ENCODE peak calls at places on chromosomes 13 and 19, in seven cellular contexts. One of them, this sample, is unnamed.
A peak's percentile ranks its signal among the peaks of the same experiment; 100 is the strongest.

GRCh38 chr13:44557986-44558385 is 18.1 kb downstream of the TSC22D1 start:
- DNase-seq in substantia nigra: no peak
- DNase-seq in mammary epithelial cell: no peak
- DNase-seq in endodermal cell: no peak
- DNase-seq in thoracic aorta: no peak
- DNase-seq in fibroblast of lung: no peak
- DNase-seq in dorsolateral prefrontal cortex: no peak
- DNase-seq in this sample: peak; percentile 17

GRCh38 chr19:17311455-17312248 is 2.3 kb downstream of the DDA1 start:
- DNase-seq in fibroblast of lung: no peak
- DNase-seq in mammary epithelial cell: peak; percentile 77
- DNase-seq in thoracic aorta: no peak
- DNase-seq in endodermal cell: peak; percentile 68
- DNase-seq in substantia nigra: no peak
- DNase-seq in dorsolateral prefrontal cortex: no peak
- DNase-seq in this sample: no peak

GRCh38 chr13:39023761-39024160 is 14.1 kb downstream of the PROSER1 start:
- DNase-seq in dorsolateral prefrontal cortex: no peak
- DNase-seq in substantia nigra: no peak
- DNase-seq in endodermal cell: peak; percentile 48
- DNase-seq in thoracic aorta: no peak
- DNase-seq in fibroblast of lung: no peak
- DNase-seq in mammary epithelial cell: peak; percentile 16
- DNase-seq in this sample: no peak

GRCh38 chr13:80923907-80924306 is 583.0 kb upstream of the SPRY2 start:
- DNase-seq in endodermal cell: no peak
- DNase-seq in fibroblast of lung: peak; percentile 62
- DNase-seq in substantia nigra: no peak
- DNase-seq in thoracic aorta: no peak
- DNase-seq in mammary epithelial cell: no peak
- DNase-seq in dorsolateral prefrontal cortex: no peak
- DNase-seq in this sample: no peak

GRCh38 chr19:4713384-4713951 is 10.2 kb downstream of the DPP9 start:
- DNase-seq in fibroblast of lung: peak; percentile 96
- DNase-seq in substantia nigra: no peak
- DNase-seq in thoracic aorta: no peak
- DNase-seq in dorsolateral prefrontal cortex: no peak
- DNase-seq in mammary epithelial cell: peak; percentile 99
- DNase-seq in endodermal cell: no peak
- DNase-seq in this sample: no peak

GRCh38 chr19:19956431-19957075 is 55.8 kb downstream of the ZNF93 start:
- DNase-seq in fibroblast of lung: no peak
- DNase-seq in substantia nigra: no peak
- DNase-seq in thoracic aorta: no peak
- DNase-seq in endodermal cell: peak; percentile 78
- DNase-seq in dorsolateral prefrontal cortex: no peak
- DNase-seq in mammary epithelial cell: no peak
- DNase-seq in this sample: no peak

GRCh38 chr19:18205180-18205915 is 1.5 kb upstream of the RAB3A start:
- DNase-seq in substantia nigra: peak; percentile 61
- DNase-seq in fibroblast of lung: peak; percentile 82
- DNase-seq in mammary epithelial cell: peak; percentile 32
- DNase-seq in endodermal cell: peak; percentile 85
- DNase-seq in dorsolateral prefrontal cortex: peak; percentile 82
- DNase-seq in thoracic aorta: peak; percentile 72
- DNase-seq in this sample: peak; percentile 92

GRCh38 chr19:5271145-5271544 is 69.5 kb downstream of the PTPRS start:
- DNase-seq in mammary epithelial cell: no peak
- DNase-seq in endodermal cell: no peak
- DNase-seq in dorsolateral prefrontal cortex: no peak
- DNase-seq in fibroblast of lung: peak; percentile 10
- DNase-seq in substantia nigra: no peak
- DNase-seq in thoracic aorta: no peak
- DNase-seq in this sample: no peak

GRCh38 chr19:406999-407491 is 1.9 kb downstream of the C2CD4C start:
- DNase-seq in substantia nigra: no peak
- DNase-seq in fibroblast of lung: no peak
- DNase-seq in dorsolateral prefrontal cortex: peak; percentile 42
- DNase-seq in thoracic aorta: no peak
- DNase-seq in mammary epithelial cell: no peak
- DNase-seq in endodermal cell: peak; percentile 50
- DNase-seq in this sample: no peak

DNA sequence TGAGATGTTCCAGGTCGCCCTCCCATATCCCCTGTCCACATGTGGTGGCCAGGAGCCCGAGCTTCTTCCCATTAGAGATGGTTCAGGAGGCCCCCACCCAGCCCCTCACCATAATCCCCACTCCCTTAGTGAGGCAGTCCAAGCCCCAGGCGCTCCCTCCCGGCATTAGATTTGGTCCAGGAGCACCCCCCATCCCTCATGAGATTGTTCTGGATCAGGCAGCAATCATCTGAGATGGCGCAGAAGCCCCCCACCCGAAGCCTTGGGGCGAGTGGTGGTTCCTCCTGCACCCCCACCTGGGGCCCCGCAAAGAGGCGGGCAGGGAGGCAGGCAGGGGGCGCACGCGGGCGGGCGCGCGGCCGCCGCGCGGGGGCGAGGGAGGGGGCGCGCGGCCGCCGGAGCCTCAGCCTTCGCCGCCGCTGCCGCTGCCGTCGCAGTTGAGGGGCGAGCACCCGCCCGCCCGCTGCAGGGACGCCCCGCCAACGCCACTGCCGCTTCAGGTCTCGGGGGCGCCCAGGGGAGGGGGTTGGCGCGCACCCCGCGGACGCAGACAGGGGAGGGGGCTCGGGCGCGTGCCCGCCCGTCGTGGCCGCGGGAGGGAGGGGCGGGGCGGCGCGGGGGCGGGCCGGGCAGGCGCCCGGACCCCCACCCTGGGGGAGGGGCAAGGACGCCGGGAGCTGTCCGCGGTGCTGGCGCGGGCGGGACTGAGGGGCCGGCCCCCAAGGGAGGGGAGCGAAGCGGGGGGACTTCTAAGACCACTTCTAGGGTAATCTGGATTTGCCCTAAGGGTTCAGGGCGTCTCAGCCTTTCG is 46.4 kb upstream of the SHKBP1 start:
- DNase-seq in thoracic aorta: no peak
- DNase-seq in mammary epithelial cell: no peak
- DNase-seq in endodermal cell: peak; percentile 91
- DNase-seq in substantia nigra: no peak
- DNase-seq in dorsolateral prefrontal cortex: no peak
- DNase-seq in fibroblast of lung: no peak
- DNase-seq in this sample: no peak
- H3K27ac ChIP-seq in thoracic aorta: no peak overlapping the region
- H3K27ac ChIP-seq in mammary epithelial cell: no peak overlapping the region
- H3K27ac ChIP-seq in endodermal cell: no peak overlapping the region
- H3K27ac ChIP-seq in substantia nigra: no peak overlapping the region
- H3K27ac ChIP-seq in dorsolateral prefrontal cortex: no peak overlapping the region
- H3K27ac ChIP-seq in fibroblast of lung: no peak overlapping the region
- H3K27ac ChIP-seq in this sample: no peak overlapping the region

DNA sequence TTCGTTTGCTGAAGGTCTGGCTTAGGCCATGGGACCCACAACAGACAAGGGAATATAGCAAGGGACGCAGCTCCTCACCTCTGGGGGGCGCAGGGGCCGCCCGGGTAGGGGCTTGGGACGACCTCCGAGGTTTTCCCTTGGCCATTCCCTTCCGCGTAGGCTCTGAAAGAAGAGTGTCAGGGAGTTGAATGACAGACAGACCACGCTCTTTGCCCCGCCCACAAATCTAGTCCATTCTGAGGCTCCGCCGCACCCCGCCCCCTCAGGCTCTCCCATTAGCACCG is 11.4 kb upstream of the ZNF414 start:
- DNase-seq in dorsolateral prefrontal cortex: no peak
- DNase-seq in substantia nigra: no peak
- DNase-seq in thoracic aorta: no peak
- DNase-seq in mammary epithelial cell: no peak
- DNase-seq in fibroblast of lung: no peak
- DNase-seq in endodermal cell: no peak
- DNase-seq in this sample: no peak
- H3K27ac ChIP-seq in dorsolateral prefrontal cortex: no peak overlapping the region
- H3K27ac ChIP-seq in substantia nigra: peak overlapping the region; percentile 72
- H3K27ac ChIP-seq in thoracic aorta: peak overlapping the region; percentile 80
- H3K27ac ChIP-seq in mammary epithelial cell: no peak overlapping the region
- H3K27ac ChIP-seq in fibroblast of lung: peak overlapping the region; percentile 2
- H3K27ac ChIP-seq in endodermal cell: peak overlapping the region; percentile 81
- H3K27ac ChIP-seq in this sample: no peak overlapping the region

DNA sequence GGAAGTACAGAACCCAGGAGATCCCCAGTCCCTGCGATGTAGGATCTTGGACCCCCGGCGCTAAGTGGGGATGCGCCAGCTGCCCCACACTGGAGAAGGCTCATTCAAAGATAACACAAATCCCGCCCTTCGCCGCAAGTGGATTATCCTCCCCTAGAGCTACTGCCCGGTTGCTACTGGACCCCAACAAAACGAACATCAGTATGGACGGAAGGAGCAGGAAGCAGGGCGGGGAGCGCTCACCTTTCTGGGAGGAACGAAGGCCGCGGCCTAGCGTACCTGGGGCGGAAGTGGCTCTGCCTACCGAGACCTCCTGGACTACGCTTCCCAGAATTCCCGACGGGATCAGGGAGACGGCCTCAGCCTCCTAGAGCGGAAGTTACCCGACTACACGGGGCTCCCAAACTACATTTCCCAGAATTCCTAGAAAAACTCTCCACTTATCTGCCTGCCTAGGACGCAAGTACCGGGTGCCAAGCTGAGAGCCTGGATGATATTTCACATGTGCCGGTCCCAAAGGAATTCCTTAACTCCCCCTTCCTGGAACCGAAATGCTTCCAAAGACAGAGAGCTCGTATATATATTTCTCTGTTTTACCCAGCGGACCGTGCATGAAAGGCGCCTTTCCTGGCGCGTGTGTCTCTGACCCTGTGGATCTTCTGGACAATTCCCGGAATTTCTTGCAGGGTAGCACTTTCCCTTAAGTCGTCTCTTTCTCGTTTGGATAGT is at the start of gene ZNF112:
- DNase-seq in mammary epithelial cell: peak; percentile 97
- DNase-seq in dorsolateral prefrontal cortex: peak; percentile 92
- DNase-seq in thoracic aorta: peak; percentile 56
- DNase-seq in endodermal cell: peak; percentile 96
- DNase-seq in fibroblast of lung: peak; percentile 92
- DNase-seq in substantia nigra: peak; percentile 92
- DNase-seq in this sample: peak; percentile 93
- H3K27ac ChIP-seq in mammary epithelial cell: peak within 1 kb of the TSS; percentile 37
- H3K27ac ChIP-seq in dorsolateral prefrontal cortex: no peak within 1 kb of the TSS
- H3K27ac ChIP-seq in thoracic aorta: peak within 1 kb of the TSS; percentile 44
- H3K27ac ChIP-seq in endodermal cell: no peak within 1 kb of the TSS
- H3K27ac ChIP-seq in fibroblast of lung: peak within 1 kb of the TSS; percentile 46
- H3K27ac ChIP-seq in substantia nigra: peak within 1 kb of the TSS; percentile 75
- H3K27ac ChIP-seq in this sample: peak within 1 kb of the TSS; percentile 44

DNA sequence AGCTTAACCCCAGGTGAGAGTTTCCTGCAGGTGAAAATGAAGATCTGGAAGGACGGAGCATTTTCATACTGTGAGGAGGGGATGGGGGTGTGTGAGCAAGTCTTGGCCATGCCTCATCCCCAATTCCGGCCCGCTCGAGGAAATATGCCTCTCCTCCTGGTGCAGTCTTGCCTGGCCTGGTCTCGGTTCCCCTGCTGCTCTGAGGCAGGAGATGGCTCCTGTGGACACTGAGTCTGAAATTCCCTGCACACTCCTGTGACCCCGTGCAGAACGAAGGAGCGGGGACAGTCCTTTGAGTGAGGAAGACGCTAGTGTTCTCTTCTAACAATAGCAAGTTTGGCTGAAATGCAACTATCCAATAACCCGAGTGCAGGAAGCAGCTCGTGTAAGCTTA is 329 bp upstream of the ZNF439 start:
- DNase-seq in thoracic aorta: no peak
- DNase-seq in endodermal cell: no peak
- DNase-seq in substantia nigra: no peak
- DNase-seq in fibroblast of lung: no peak
- DNase-seq in mammary epithelial cell: no peak
- DNase-seq in dorsolateral prefrontal cortex: no peak
- DNase-seq in this sample: no peak
- H3K27ac ChIP-seq in thoracic aorta: peak overlapping the region; percentile 3
- H3K27ac ChIP-seq in endodermal cell: no peak overlapping the region
- H3K27ac ChIP-seq in substantia nigra: peak overlapping the region; percentile 67
- H3K27ac ChIP-seq in fibroblast of lung: no peak overlapping the region
- H3K27ac ChIP-seq in mammary epithelial cell: no peak overlapping the region
- H3K27ac ChIP-seq in dorsolateral prefrontal cortex: no peak overlapping the region
- H3K27ac ChIP-seq in this sample: no peak overlapping the region

This sample was measured in SJCRH30.